ENCODE peak calls at places on chromosome 22, in five cellular contexts. K is C1 segment of cervical spinal cord, B is neural progenitor cell, O is kidney tubule cell, N is sigmoid colon. H is an unnamed sample.

GRCh38 chr22:46972256-46972655 is 209.8 kb downstream of the TBC1D22A start:
- DNase-seq in K (no peak), B (no peak), O (no peak), N (peak), H (no peak)

GRCh38 chr22:37777122-37777687 is 30.5 kb upstream of the GCAT start:
- DNase-seq in K (no peak), B (no peak), O (peak), N (peak), H (peak)

GRCh38 chr22:27952091-27952490 is 33.0 kb upstream of the PITPNB start:
- DNase-seq in K (no peak), B (no peak), O (peak), N (no peak), H (no peak)

GRCh38 chr22:37178350-37179125 is 9.5 kb downstream of the C1QTNF6 start:
- DNase-seq in K (no peak), B (peak), O (peak), N (no peak), H (no peak)

GRCh38 chr22:34055525-34056200 is 135.4 kb upstream of the LARGE1 start:
- DNase-seq in K (no peak), B (peak), O (peak), N (no peak), H (no peak)

GRCh38 chr22:38282397-38282796 is 9.6 kb upstream of the TMEM184B start:
- DNase-seq in K (no peak), B (no peak), O (peak), N (no peak), H (no peak)

GRCh38 chr22:39284142-39284980 is 35.1 kb downstream of the RPL3 start:
- DNase-seq in K (no peak), B (no peak), O (peak), N (no peak), H (no peak)

GRCh38 chr22:16961477-16962186 is 46.4 kb downstream of the GAB4 start:
- DNase-seq in K (no peak), B (no peak), O (no peak), N (no peak), H (no peak)

GRCh38 chr22:40178417-40179409 is 988 bp downstream of the TNRC6B start:
- DNase-seq in K (peak), B (peak), O (peak), N (no peak), H (no peak)

GRCh38 chr22:35620624-35621245 is 3.6 kb upstream of the MB start:
- DNase-seq in K (no peak), B (peak), O (no peak), N (peak), H (no peak)

GRCh38 chr22:46829140-46829891 is 66.9 kb downstream of the TBC1D22A start:
- DNase-seq in K (no peak), B (no peak), O (peak), N (no peak), H (peak)

GRCh38 chr22:17137226-17137625 is 16.1 kb upstream of the TMEM121B start:
- DNase-seq in K (no peak), B (no peak), O (no peak), N (peak), H (no peak)

GRCh38 chr22:28955817-28956216 is 72.4 kb downstream of the ZNRF3 start:
- DNase-seq in K (no peak), B (no peak), O (no peak), N (no peak), H (no peak)

GRCh38 chr22:44042822-44043221 is 18.7 kb downstream of the PARVB start:
- DNase-seq in K (no peak), B (no peak), O (no peak), N (no peak), H (no peak)

GRCh38 chr22:42344391-42344861 is 74.0 kb upstream of the TCF20 start:
- DNase-seq in K (peak), B (peak), O (peak), N (peak), H (no peak)

GRCh38 chr22:38120359-38121110 is 10.1 kb upstream of the BAIAP2L2 start:
- DNase-seq in K (no peak), B (no peak), O (no peak), N (no peak), H (no peak)

GRCh38 chr22:41661088-41661487 is 27.6 kb downstream of the SNU13 start:
- DNase-seq in K (no peak), B (no peak), O (no peak), N (no peak), H (no peak)

GRCh38 chr22:46770726-46771125 is 8.3 kb downstream of the TBC1D22A start:
- DNase-seq in K (no peak), B (no peak), O (no peak), N (no peak), H (no peak)

GRCh38 chr22:45268167-45268957 is 16.4 kb upstream of the UPK3A start:
- DNase-seq in K (no peak), B (peak), O (no peak), N (no peak), H (no peak)

GRCh38 chr22:29553391-29554224 is at the start of gene THOC5:
- DNase-seq in K (peak), B (peak), O (peak), N (peak), H (peak)